ENCODE peak calls at places on chromosomes 3 and 15, in six cellular contexts. N, X, F, I, J and Y are unnamed samples.

GRCh38 chr3:27632431-27633223 is 89.5 kb downstream of the EOMES start:
- DNase-seq in F (peak; percentile 27), I (peak; percentile 30), J (peak; percentile 48), X (peak; percentile 6), N (no peak), Y (peak; percentile 53)

GRCh38 chr15:34610388-34610787 is 26.9 kb upstream of the GOLGA8B start:
- DNase-seq in I (no peak), J (no peak), N (no peak), F (no peak), X (no peak), Y (no peak)

GRCh38 chr3:197344582-197345318 is 46.3 kb upstream of the DLG1 start:
- DNase-seq in N (no peak), J (no peak), F (no peak), I (no peak), X (no peak), Y (no peak)

GRCh38 chr3:126503701-126504100 is 13.9 kb downstream of the UROC1 start:
- DNase-seq in I (no peak), F (no peak), N (no peak), J (no peak), X (no peak), Y (no peak)

GRCh38 chr3:46378426-46378942 is 7.7 kb downstream of the CCR5 start:
- DNase-seq in X (peak; percentile 80), J (peak; percentile 76), F (peak; percentile 27), I (peak; percentile 52), N (no peak), Y (peak; percentile 68)

GRCh38 chr3:46561951-46562350 is 4.2 kb downstream of the LRRC2 start:
- DNase-seq in X (no peak), N (no peak), F (no peak), I (no peak), J (no peak), Y (no peak)

GRCh38 chr15:58081446-58081845 is 15.9 kb upstream of the ALDH1A2 start:
- DNase-seq in N (no peak), X (no peak), F (no peak), J (no peak), I (no peak), Y (no peak)

GRCh38 chr15:74134387-74135027 is 4.1 kb downstream of the ISLR2 start:
- DNase-seq in N (no peak), F (no peak), I (no peak), J (peak; percentile 38), X (no peak), Y (peak; percentile 53)

GRCh38 chr15:48084759-48085420 is 35.9 kb upstream of the SLC24A5 start:
- DNase-seq in F (peak; percentile 26), I (peak; percentile 26), J (no peak), X (peak; percentile 0), N (no peak), Y (no peak)

GRCh38 chr3:129016366-129016724 is 15.2 kb downstream of the EFCC1 start:
- DNase-seq in F (peak; percentile 39), X (no peak), N (no peak), I (no peak), J (peak; percentile 85), Y (peak; percentile 63)

GRCh38 chr3:37554364-37554763 is 307.3 kb upstream of the CTDSPL start:
- DNase-seq in N (no peak), J (no peak), X (peak; percentile 49), I (no peak), F (no peak), Y (no peak)

GRCh38 chr3:58742239-58742638 is 75.7 kb upstream of the FAM3D start:
- DNase-seq in X (no peak), N (no peak), I (no peak), F (no peak), J (peak; percentile 27), Y (no peak)

GRCh38 chr3:141105828-141106628 is 54.9 kb downstream of the SPSB4 start:
- DNase-seq in I (peak; percentile 76), X (peak; percentile 77), N (peak; percentile 96), F (peak; percentile 74), J (peak; percentile 68), Y (peak; percentile 79)

GRCh38 chr15:63048986-63049665 is 6.6 kb downstream of the TPM1 start:
- DNase-seq in J (peak; percentile 55), F (peak; percentile 67), I (peak; percentile 48), X (peak; percentile 77), N (no peak), Y (peak; percentile 46)

DNA sequence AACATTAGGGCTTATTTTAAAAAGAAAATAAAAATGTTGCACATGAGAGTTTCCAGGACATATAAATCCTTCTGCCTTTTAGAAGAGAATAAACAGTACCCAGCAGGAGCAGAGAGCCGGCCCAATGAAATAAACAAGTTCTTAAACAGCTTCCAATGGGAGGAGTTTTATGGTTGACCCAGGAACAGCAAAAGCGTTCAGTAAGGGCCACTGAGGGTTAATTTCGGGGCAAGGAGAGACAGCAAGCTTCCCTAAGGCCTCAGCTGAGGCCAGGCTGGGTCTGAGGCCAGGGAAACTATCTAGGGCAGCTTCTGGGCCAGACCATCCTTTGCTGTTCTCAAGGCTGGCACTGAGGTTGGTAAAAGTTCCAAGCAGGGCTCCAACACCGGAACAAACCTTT is 3.4 kb downstream of the PDZRN3 start:
- DNase-seq in X (no peak), F (no peak), J (no peak), N (no peak), I (no peak), Y (no peak)
- TF ChIP-seq EP300 in X (no peak), F (no peak), J (peak; percentile 38), N (no peak), I (no peak), Y (no peak)

DNA sequence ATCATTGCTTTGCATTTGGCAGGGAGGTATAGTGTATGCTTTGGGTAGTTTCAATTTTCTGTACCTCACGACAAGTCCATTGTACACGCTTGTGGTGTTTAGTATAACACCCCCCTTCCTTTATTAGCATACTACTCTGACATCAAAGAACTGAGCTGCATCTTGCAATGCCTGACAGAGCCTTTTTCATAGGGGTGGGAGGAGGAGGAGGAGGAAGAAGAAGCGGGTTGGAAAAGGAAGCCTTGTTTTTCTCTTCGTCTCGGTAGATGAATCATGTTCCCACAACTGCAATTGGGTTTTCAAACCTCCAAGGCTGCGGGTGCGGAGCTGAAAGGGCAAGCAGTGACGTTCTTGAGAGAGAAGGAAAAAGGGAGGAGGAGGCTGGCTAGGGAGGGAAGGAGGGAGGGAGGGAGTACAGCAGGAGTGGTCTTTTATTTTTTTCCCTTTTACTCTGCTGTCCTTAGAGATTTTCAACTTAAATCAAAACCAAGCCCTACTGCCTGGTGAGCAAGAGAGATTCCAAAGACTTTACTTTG is 175.7 kb downstream of the KLHL25 start:
- DNase-seq in N (peak; percentile 94), J (peak; percentile 50), I (no peak), F (no peak), X (no peak), Y (peak; percentile 53)
- H3K4me1 ChIP-seq in N (peaks cover 93% of the 10 kb centered on the region), J (peaks cover 8% of the 10 kb centered on the region), I (peaks cover 36% of the 10 kb centered on the region), F (peaks cover 22% of the 10 kb centered on the region), X (no peaks in the 10 kb centered on the region), Y (peaks cover 100% of the 10 kb centered on the region)

GRCh38 chr3:45029661-45030060 is 3.6 kb downstream of the CLEC3B start:
- DNase-seq in X (no peak), I (no peak), J (no peak), F (no peak), N (no peak), Y (no peak)
- TF ChIP-seq POLR2AphosphoS5 in X (no peak), I (no peak), J (no peak), F (no peak), N (peak; percentile 7), Y (no peak)

DNA sequence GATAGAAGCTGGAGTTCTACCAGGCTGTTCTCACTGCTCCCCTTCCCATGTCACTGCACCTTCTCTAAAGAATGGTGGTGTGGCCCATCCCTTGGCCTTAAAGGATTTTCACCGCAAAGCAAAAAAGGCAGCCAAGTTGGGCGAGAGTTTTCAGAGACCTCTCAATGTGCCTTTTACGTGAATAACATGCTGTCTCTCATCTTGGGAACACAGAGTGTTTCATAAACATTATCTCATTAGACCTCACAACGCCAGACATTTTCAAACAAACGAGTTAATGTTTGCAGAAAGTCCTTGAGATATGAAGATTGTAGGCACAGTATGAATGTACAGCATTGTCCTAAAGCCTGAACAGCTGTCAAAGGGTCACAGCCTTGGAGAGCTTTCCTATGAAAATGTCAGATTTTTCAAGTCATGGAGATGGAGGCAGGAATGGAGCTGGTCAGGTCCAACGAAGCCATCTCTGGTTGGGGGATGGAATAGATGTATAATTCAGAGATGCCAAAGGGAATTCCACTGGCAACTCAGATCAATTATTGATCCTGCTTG is 21.3 kb downstream of the TM4SF1 start:
- DNase-seq in J (no peak), X (no peak), I (no peak), F (peak; percentile 99), N (no peak), Y (no peak)
- TF ChIP-seq EP300 in J (no peak), X (no peak), I (no peak), F (peak; percentile 82), N (no peak), Y (no peak)

DNA sequence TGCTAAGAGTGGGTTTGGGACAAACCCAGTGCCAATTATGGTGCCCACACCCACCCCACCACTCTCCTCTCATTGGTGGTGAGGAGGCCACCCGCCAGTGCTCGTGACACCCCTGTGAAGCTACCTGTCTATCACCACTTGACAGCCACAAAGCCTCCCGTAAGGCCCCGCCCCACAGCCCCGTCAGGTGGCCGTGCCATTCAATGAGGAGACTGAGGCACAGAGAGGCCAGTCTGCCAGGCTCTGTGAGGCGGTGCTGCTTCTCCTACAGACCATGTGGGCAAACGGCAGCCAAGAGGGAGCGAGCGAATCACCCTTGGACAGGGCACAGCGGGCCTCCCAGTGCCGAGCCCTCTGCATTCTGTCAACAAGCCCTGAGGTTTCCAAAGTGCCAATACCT is 53.5 kb downstream of the IQSEC1 start:
- DNase-seq in X (no peak), I (no peak), N (no peak), J (no peak), F (no peak), Y (no peak)
- H3K4me1 ChIP-seq in X (peaks cover 16% of the 10 kb centered on the region), I (peaks cover 86% of the 10 kb centered on the region), N (peaks cover 60% of the 10 kb centered on the region), J (no peaks in the 10 kb centered on the region), F (no peaks in the 10 kb centered on the region), Y (peaks cover 28% of the 10 kb centered on the region)

DNA sequence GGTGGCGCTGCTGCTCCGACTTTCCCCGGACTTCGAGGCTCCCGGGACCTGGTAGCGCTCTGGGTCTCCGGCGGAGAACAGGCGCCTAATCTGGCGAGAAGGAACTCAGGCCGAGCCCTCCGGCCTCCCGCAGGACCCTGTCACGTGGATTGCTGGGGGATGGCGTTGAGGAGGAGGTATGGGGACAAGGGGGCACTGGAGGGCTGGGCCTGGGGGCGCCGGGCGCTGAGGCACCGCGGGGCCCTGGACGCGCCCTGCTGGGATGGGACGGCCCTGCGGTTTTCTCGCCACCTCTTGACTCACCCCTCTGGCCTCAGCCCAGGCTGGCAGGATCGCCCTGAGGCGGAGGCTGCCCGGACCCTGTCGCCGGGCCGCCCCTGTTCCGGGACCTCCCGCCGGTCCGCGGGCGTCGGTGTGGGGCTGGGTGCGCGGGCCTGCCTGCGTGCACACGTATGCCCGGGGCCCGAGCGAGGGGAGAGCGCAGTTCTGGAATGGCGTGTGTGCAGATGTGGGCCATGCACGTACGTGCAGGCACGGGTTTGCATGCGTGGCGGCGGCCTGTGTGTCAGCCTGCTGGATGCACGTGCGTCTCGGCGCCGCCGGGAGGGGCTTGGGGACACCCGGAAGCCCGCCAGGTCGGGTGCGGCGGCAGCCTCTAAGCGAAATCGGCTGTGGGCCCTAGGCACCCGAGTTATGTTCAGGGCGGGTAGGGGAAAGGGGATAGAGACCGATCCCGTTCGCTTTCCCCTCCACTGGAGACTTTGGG is 752 bp downstream of the C15orf39 start:
- DNase-seq in J (peak; percentile 89), F (peak; percentile 38), I (peak; percentile 81), N (peak; percentile 95), X (peak; percentile 82), Y (peak; percentile 85)
- TF ChIP-seq POLR2AphosphoS5 in J (peak; percentile 30), F (no peak), I (no peak), N (peak; percentile 76), X (no peak), Y (peak; percentile 63)